ENCODE peak calls at places on chromosomes 4 and X, in ten cellular contexts. N, T, V, Y, B, W, P, K, Q and M are unnamed samples.

GRCh38 chr4:825969-826330 is at the start of gene CPLX1:
- DNase-seq in N (no peak), T (peak), V (no peak), Y (no peak), B (no peak), W (no peak), P (no peak), K (no peak), Q (peak), M (no peak)

GRCh38 chrX:40933132-40934078 is 151.8 kb upstream of the USP9X start:
- DNase-seq in N (peak), T (no peak), V (no peak), Y (no peak), B (no peak), W (peak), P (no peak), K (peak), Q (peak), M (no peak)

GRCh38 chr4:141132689-141133145 is 552 bp downstream of the RNF150 start:
- DNase-seq in N (no peak), T (peak), V (peak), Y (no peak), B (peak), W (no peak), P (no peak), K (peak), Q (peak), M (peak)

GRCh38 chrX:128460835-128461234 is 408.6 kb upstream of the ACTRT1 start:
- DNase-seq in N (no peak), T (no peak), V (no peak), Y (no peak), B (no peak), W (no peak), P (no peak), K (no peak), Q (no peak), M (no peak)

GRCh38 chr4:84472154-84472553 is 26.9 kb downstream of the NKX6-1 start:
- DNase-seq in N (no peak), T (no peak), V (no peak), Y (no peak), B (no peak), W (no peak), P (no peak), K (no peak), Q (no peak), M (no peak)

GRCh38 chr4:19224820-19225219 is 1026.9 kb upstream of the SLIT2 start:
- DNase-seq in N (peak), T (no peak), V (no peak), Y (no peak), B (no peak), W (no peak), P (no peak), K (peak), Q (peak), M (no peak)

GRCh38 chr4:105807496-105807895 is 87.8 kb upstream of the NPNT start:
- DNase-seq in N (peak), T (no peak), V (no peak), Y (no peak), B (no peak), W (no peak), P (no peak), K (peak), Q (no peak), M (no peak)

GRCh38 chr4:74531952-74532794 is 87.2 kb downstream of the AREG start:
- DNase-seq in N (peak), T (no peak), V (no peak), Y (no peak), B (no peak), W (peak), P (no peak), K (peak), Q (peak), M (no peak)

GRCh38 chr4:29051381-29051965 is 1668.7 kb upstream of the PCDH7 start:
- DNase-seq in N (peak), T (no peak), V (no peak), Y (no peak), B (no peak), W (no peak), P (no peak), K (no peak), Q (no peak), M (no peak)

GRCh38 chr4:78320353-78320935 is 231.1 kb upstream of the ANXA3 start:
- DNase-seq in N (peak), T (no peak), V (no peak), Y (no peak), B (no peak), W (no peak), P (no peak), K (no peak), Q (no peak), M (no peak)

GRCh38 chrX:70066646-70067045 is 4.4 kb downstream of the OTUD6A start:
- DNase-seq in N (no peak), T (no peak), V (no peak), Y (no peak), B (no peak), W (no peak), P (no peak), K (no peak), Q (no peak), M (no peak)

GRCh38 chr4:152850377-152850776 is 70.6 kb downstream of the ARFIP1 start:
- DNase-seq in N (peak), T (no peak), V (no peak), Y (peak), B (no peak), W (peak), P (no peak), K (peak), Q (no peak), M (no peak)

GRCh38 chr4:42416017-42416416 is 18.7 kb downstream of the SHISA3 start:
- DNase-seq in N (no peak), T (no peak), V (no peak), Y (no peak), B (no peak), W (no peak), P (no peak), K (no peak), Q (no peak), M (no peak)

GRCh38 chrX:112830540-112830939 is 10.1 kb downstream of the AMOT start:
- DNase-seq in N (no peak), T (no peak), V (no peak), Y (no peak), B (no peak), W (no peak), P (no peak), K (peak), Q (no peak), M (no peak)

GRCh38 chr4:74307163-74307562 is 1.1 kb upstream of the EPGN start:
- DNase-seq in N (no peak), T (no peak), V (no peak), Y (no peak), B (no peak), W (no peak), P (no peak), K (no peak), Q (no peak), M (no peak)

GRCh38 chrX:155611302-155611701 is 1.4 kb downstream of the TMLHE start:
- DNase-seq in N (no peak), T (no peak), V (no peak), Y (peak), B (no peak), W (no peak), P (no peak), K (no peak), Q (no peak), M (no peak)

GRCh38 chr4:11505225-11505971 is 76.7 kb upstream of the HS3ST1 start:
- DNase-seq in N (peak), T (no peak), V (no peak), Y (no peak), B (no peak), W (peak), P (no peak), K (no peak), Q (no peak), M (no peak)

GRCh38 chrX:155966876-155967275 is 30.6 kb upstream of the IL9R start:
- DNase-seq in N (peak), T (no peak), V (no peak), Y (no peak), B (no peak), W (peak), P (no peak), K (no peak), Q (peak), M (no peak)

GRCh38 chr4:47213971-47214370 is 182.6 kb downstream of the GABRB1 start:
- DNase-seq in N (peak), T (no peak), V (no peak), Y (no peak), B (no peak), W (no peak), P (no peak), K (peak), Q (no peak), M (no peak)

GRCh38 chr4:55444822-55445221 is 49.1 kb downstream of the TMEM165 start:
- DNase-seq in N (peak), T (no peak), V (no peak), Y (no peak), B (no peak), W (peak), P (no peak), K (peak), Q (no peak), M (no peak)

DNA sequence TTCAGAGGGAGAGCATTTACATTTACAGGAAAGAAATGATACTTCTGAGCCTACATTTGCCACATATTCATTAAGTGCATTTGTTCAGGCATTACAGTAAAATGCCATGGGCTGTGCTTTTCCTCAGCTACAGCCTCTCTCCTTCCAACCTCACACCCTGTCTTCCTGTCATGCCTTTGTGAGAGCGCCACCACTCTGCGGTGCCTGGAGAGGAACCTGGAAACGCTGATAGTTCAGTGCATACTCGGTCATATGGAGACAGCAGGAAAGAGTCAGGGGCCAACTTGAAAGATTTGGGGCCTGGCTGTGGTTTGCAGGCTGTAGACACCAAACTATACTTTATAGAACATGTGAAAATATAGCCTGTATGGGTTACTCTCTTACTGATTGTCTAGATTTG is 40.5 kb downstream of the NFKB1 start:
- DNase-seq in N (no peak), T (no peak), V (no peak), Y (no peak), B (no peak), W (peak), P (no peak), K (no peak), Q (no peak), M (no peak)
- TF ChIP-seq CTCF in N (peak), T (peak), V (no peak), Y (no peak), B (no peak), W (no peak), P (no peak), K (no peak), Q (peak), M (no peak)

DNA sequence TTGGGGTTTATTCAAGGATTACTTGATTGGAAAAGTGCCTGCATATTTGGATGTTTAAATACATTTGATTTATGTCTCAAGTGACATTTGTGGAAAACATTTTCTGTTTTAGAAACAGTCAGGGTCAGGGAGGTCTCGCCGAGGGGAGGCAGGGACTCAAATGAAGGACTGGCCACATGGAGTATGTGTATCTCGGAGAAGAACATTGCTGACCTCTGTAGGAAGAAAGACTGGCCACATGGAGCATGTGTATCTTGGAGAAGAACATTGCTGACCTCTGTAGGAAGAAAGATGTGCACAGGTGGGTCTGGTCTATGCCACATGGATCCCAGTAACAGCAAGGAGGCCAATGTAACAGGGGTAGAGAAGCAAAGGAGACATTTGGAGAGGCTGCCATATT is 233.6 kb downstream of the TRIML1 start:
- DNase-seq in N (no peak), T (no peak), V (peak), Y (no peak), B (no peak), W (no peak), P (no peak), K (peak), Q (no peak), M (no peak)
- TF ChIP-seq CTCF in N (no peak), T (no peak), V (peak), Y (no peak), B (no peak), W (no peak), P (no peak), K (no peak), Q (no peak), M (peak)

GRCh38 chr4:147730333-147730732 is 1.6 kb upstream of the ARHGAP10 start:
- DNase-seq in N (peak), T (no peak), V (no peak), Y (no peak), B (no peak), W (no peak), P (no peak), K (no peak), Q (no peak), M (no peak)

GRCh38 chr4:147723316-147723715 is 8.6 kb upstream of the ARHGAP10 start:
- DNase-seq in N (no peak), T (no peak), V (peak), Y (no peak), B (peak), W (no peak), P (no peak), K (peak), Q (no peak), M (no peak)

GRCh38 chr4:147727476-147728028 is 4.3 kb upstream of the ARHGAP10 start:
- DNase-seq in N (no peak), T (no peak), V (no peak), Y (no peak), B (no peak), W (no peak), P (no peak), K (peak), Q (no peak), M (no peak)

GRCh38 chr4:147724468-147725201 is 7.3 kb upstream of the ARHGAP10 start:
- DNase-seq in N (no peak), T (no peak), V (no peak), Y (no peak), B (no peak), W (no peak), P (no peak), K (no peak), Q (no peak), M (no peak)

DNA sequence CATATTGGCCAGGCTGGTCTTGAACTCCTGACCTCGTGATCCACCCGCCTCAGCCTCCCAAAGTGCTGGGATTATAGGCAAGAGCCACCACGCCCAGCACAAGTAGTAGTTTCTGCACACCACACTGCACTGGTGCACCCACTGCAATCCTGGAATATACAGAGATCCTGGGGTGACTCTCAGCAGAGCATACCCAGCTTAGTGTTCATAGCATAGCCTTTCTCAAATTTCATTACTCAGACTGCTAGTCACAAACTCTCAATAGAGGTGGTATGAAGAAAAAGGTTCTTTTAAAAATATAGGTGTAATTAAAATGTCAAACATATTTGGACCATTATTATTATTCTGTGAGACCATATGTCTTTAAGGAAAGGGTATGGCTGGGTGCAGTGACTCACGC is 6.2 kb upstream of the ARHGAP10 start:
- DNase-seq in N (no peak), T (no peak), V (no peak), Y (no peak), B (no peak), W (no peak), P (no peak), K (no peak), Q (no peak), M (no peak)
- TF ChIP-seq CTCF in N (no peak), T (no peak), V (no peak), Y (no peak), B (no peak), W (no peak), P (no peak), K (no peak), Q (no peak), M (no peak)

GRCh38 chr4:151408630-151409469 is at the start of gene FHIP1A:
- DNase-seq in N (peak), T (peak), V (peak), Y (peak), B (peak), W (peak), P (peak), K (peak), Q (peak), M (peak)
- TF ChIP-seq CTCF in N (peak), T (no peak), V (no peak), Y (no peak), B (no peak), W (no peak), P (no peak), K (peak), Q (no peak), M (peak)

GRCh38 chr4:94746746-94747145 is 11.0 kb upstream of the BMPR1B start:
- DNase-seq in N (no peak), T (no peak), V (no peak), Y (no peak), B (no peak), W (no peak), P (no peak), K (no peak), Q (no peak), M (no peak)
- TF ChIP-seq CTCF in N (peak), T (no peak), V (no peak), Y (no peak), B (no peak), W (no peak), P (no peak), K (peak), Q (no peak), M (no peak)

GRCh38 chrX:68090266-68090665 is 343.0 kb downstream of the OPHN1 start:
- DNase-seq in N (peak), T (no peak), V (no peak), Y (no peak), B (no peak), W (no peak), P (no peak), K (peak), Q (no peak), M (no peak)
- TF ChIP-seq CTCF in N (peak), T (peak), V (peak), Y (no peak), B (no peak), W (no peak), P (no peak), K (peak), Q (no peak), M (no peak)

GRCh38 chr4:36285784-36286480 is 4.5 kb downstream of the DTHD1 start:
- DNase-seq in N (no peak), T (no peak), V (no peak), Y (no peak), B (no peak), W (peak), P (peak), K (no peak), Q (peak), M (no peak)
- TF ChIP-seq CTCF in N (no peak), T (no peak), V (no peak), Y (no peak), B (no peak), W (no peak), P (no peak), K (no peak), Q (no peak), M (no peak)

DNA sequence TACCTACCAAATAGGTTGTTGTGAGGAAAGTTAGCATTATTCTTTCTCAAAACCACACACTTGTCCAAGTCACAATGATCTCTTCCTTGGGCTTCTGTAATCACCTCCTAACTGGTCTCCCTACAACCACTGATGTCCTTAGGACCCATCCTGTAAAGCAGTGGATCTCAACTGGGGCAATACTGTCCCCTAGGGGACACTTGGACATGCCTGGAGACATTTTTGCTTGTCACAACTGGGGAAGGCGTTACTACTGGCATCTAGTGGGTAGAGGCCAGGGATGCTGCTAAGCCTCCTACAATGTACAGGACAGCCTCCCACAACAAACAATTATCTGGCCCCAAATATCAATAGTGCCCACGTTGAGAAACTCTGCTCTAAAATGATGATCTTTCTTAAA is 118.7 kb upstream of the AP1S2 start:
- DNase-seq in N (peak), T (no peak), V (no peak), Y (no peak), B (no peak), W (peak), P (no peak), K (peak), Q (peak), M (no peak)
- TF ChIP-seq CTCF in N (peak), T (peak), V (peak), Y (peak), B (no peak), W (no peak), P (no peak), K (peak), Q (peak), M (peak)

GRCh38 chr4:15681372-15682339 is at the start of gene FAM200B:
- DNase-seq in N (peak), T (peak), V (peak), Y (peak), B (peak), W (peak), P (peak), K (peak), Q (peak), M (peak)
- TF ChIP-seq CTCF in N (peak), T (peak), V (no peak), Y (no peak), B (peak), W (no peak), P (no peak), K (no peak), Q (no peak), M (peak)

GRCh38 chr4:151529187-151529586 is 120.2 kb downstream of the FHIP1A start:
- DNase-seq in N (no peak), T (no peak), V (no peak), Y (no peak), B (no peak), W (no peak), P (no peak), K (no peak), Q (no peak), M (no peak)

GRCh38 chr4:151530230-151530629 is 121.3 kb downstream of the FHIP1A start:
- DNase-seq in N (no peak), T (no peak), V (no peak), Y (no peak), B (no peak), W (no peak), P (no peak), K (peak), Q (no peak), M (no peak)

GRCh38 chr4:151530783-151531182 is 121.8 kb downstream of the FHIP1A start:
- DNase-seq in N (no peak), T (no peak), V (no peak), Y (no peak), B (no peak), W (no peak), P (no peak), K (no peak), Q (no peak), M (no peak)

GRCh38 chr4:151534195-151534594 is 125.2 kb downstream of the FHIP1A start:
- DNase-seq in N (no peak), T (no peak), V (no peak), Y (no peak), B (no peak), W (no peak), P (no peak), K (no peak), Q (no peak), M (no peak)

GRCh38 chr4:151532001-151532708 is 123.2 kb downstream of the FHIP1A start:
- DNase-seq in N (no peak), T (no peak), V (no peak), Y (no peak), B (no peak), W (no peak), P (no peak), K (no peak), Q (no peak), M (no peak)
- TF ChIP-seq CTCF in N (no peak), T (no peak), V (no peak), Y (no peak), B (no peak), W (no peak), P (no peak), K (no peak), Q (no peak), M (no peak)